ENCODE peak calls at places on chromosomes 12 and 14, in nine cellular contexts. K is right cardiac atrium; W is CD4-positive, alpha-beta T cell; A is uterus; X is H7; R is Panc1; H is upper lobe of right lung; P is lung; Q is MG63. L is an unnamed sample.

GRCh38 chr12:49334681-49335080 is 2.3 kb downstream of the C1QL4 start:
- DNase-seq in K (no peak), W (no peak), A (no peak), X (peak; percentile 55), R (no peak), H (peak; percentile 61), P (no peak), Q (no peak), L (no peak)

GRCh38 chr14:54746019-54746418 is 156.6 kb downstream of the GCH1 start:
- DNase-seq in K (no peak), W (no peak), A (no peak), X (no peak), R (no peak), H (no peak), P (no peak), Q (no peak), L (no peak)

GRCh38 chr12:25997401-25997973 is 39.0 kb downstream of the RASSF8 start:
- DNase-seq in K (no peak), W (no peak), A (no peak), X (no peak), R (peak; percentile 82), H (no peak), P (no peak), Q (no peak), L (no peak)

GRCh38 chr14:89247457-89248122 is 169.4 kb downstream of the FOXN3 start:
- DNase-seq in K (no peak), W (no peak), A (no peak), X (no peak), R (no peak), H (no peak), P (no peak), Q (no peak), L (no peak)

GRCh38 chr12:50033317-50033679 is 8.0 kb upstream of the RACGAP1 start:
- DNase-seq in K (no peak), W (no peak), A (no peak), X (no peak), R (no peak), H (no peak), P (no peak), Q (no peak), L (no peak)

GRCh38 chr14:65069874-65070709 is 32.2 kb downstream of the MAX start:
- DNase-seq in K (no peak), W (no peak), A (no peak), X (no peak), R (no peak), H (peak; percentile 71), P (peak; percentile 33), Q (no peak), L (no peak)

GRCh38 chr12:100553851-100554404 is 19.6 kb upstream of the GAS2L3 start:
- DNase-seq in K (no peak), W (no peak), A (no peak), X (no peak), R (no peak), H (no peak), P (no peak), Q (no peak), L (no peak)

GRCh38 chr14:101255765-101256125 is 305.6 kb upstream of the DIO3 start:
- DNase-seq in K (no peak), W (no peak), A (no peak), X (no peak), R (no peak), H (no peak), P (no peak), Q (no peak), L (no peak)

GRCh38 chr14:52992236-52992635 is 41.4 kb upstream of the FERMT2 start:
- DNase-seq in K (no peak), W (no peak), A (no peak), X (no peak), R (no peak), H (no peak), P (no peak), Q (no peak), L (no peak)

GRCh38 chr14:99273025-99273723 is 1.2 kb upstream of the BCL11B start:
- DNase-seq in K (no peak), W (no peak), A (no peak), X (peak; percentile 84), R (no peak), H (no peak), P (no peak), Q (no peak), L (no peak)

GRCh38 chr14:99276482-99276881 is 4.5 kb upstream of the BCL11B start:
- DNase-seq in K (no peak), W (no peak), A (no peak), X (no peak), R (no peak), H (no peak), P (no peak), Q (no peak), L (no peak)

GRCh38 chr14:99274346-99275221 is 2.6 kb upstream of the BCL11B start:
- DNase-seq in K (peak; percentile 76), W (no peak), A (no peak), X (peak; percentile 94), R (no peak), H (no peak), P (no peak), Q (peak; percentile 81), L (no peak)

GRCh38 chr14:99273724-99274345 is 1.8 kb upstream of the BCL11B start:
- DNase-seq in K (no peak), W (no peak), A (no peak), X (peak; percentile 70), R (no peak), H (no peak), P (no peak), Q (no peak), L (no peak)

GRCh38 chr14:99275222-99275584 is 3.2 kb upstream of the BCL11B start:
- DNase-seq in K (no peak), W (no peak), A (no peak), X (no peak), R (no peak), H (no peak), P (no peak), Q (no peak), L (no peak)
- H3K27me3 ChIP-seq in K (no peaks in the 10 kb centered on the region), W (no peaks in the 10 kb centered on the region), A (peaks cover 13% of the 10 kb centered on the region), X (no peaks in the 10 kb centered on the region), R (peaks cover 16% of the 10 kb centered on the region), H (peaks cover 54% of the 10 kb centered on the region), P (peaks cover 14% of the 10 kb centered on the region), Q (peaks cover 18% of the 10 kb centered on the region), L (peaks cover under 1% of the 10 kb centered on the region)

GRCh38 chr14:105864651-105865265 is 338.4 kb downstream of the TMEM121 start:
- DNase-seq in K (no peak), W (no peak), A (peak; percentile 7), X (peak; percentile 31), R (no peak), H (no peak), P (no peak), Q (no peak), L (no peak)
- H3K27me3 ChIP-seq in K (no peaks in the 10 kb centered on the region), W (peaks cover 8% of the 10 kb centered on the region), A (no peaks in the 10 kb centered on the region), X (no peaks in the 10 kb centered on the region), R (no peaks in the 10 kb centered on the region), H (peaks cover 19% of the 10 kb centered on the region), P (no peaks in the 10 kb centered on the region), Q (no peaks in the 10 kb centered on the region), L (no peaks in the 10 kb centered on the region)

DNA sequence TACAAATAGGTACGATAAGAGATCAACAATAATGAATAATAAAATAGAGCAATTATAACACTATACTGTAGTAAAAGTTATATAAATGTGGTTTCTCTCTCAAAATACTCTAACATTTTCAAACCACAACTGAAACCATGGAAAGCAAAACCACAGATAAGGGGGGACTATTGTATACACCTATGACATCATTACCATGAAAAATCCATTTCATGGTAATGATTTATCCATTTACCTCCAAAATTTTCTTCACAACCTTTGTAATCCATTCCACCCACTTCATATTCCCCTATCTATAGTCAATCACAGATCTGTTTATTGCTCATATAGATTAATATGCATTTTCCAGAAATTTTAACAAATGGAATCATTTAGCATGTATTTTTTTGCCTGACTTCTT is 163.9 kb upstream of the G2E3 start:
- DNase-seq in K (no peak), W (no peak), A (no peak), X (no peak), R (no peak), H (no peak), P (no peak), Q (no peak), L (no peak)
- H3K27me3 ChIP-seq in K (no peaks in the 10 kb centered on the region), W (no peaks in the 10 kb centered on the region), A (no peaks in the 10 kb centered on the region), X (no peaks in the 10 kb centered on the region), R (no peaks in the 10 kb centered on the region), H (no peaks in the 10 kb centered on the region), P (no peaks in the 10 kb centered on the region), Q (no peaks in the 10 kb centered on the region), L (no peaks in the 10 kb centered on the region)

DNA sequence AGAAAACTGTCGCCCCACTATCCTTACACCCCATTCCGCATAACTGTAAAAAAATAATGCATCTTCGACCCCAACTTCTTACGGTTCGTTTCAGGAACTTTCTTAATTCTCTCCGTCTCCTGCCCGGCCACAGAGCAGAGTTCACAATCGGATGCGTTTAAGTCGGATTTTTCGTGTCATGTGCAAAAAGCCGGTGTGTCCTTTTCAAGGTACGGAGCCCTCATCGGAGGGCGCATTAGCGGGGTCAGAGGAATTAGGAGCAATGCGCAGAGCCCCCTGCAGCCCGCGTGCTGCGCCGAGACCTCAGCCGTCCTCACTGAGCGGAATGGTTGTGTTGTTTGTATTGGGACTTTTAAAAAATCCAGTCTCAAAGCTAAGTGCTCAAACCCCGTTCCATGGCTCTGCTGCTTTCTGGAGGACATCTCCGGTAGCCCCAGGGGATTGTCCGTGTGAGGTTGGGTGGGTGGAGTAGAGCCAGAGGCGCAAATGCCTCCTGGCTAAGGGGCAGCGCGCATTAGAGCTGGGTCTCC is 3.8 kb upstream of the GSC start:
- DNase-seq in K (no peak), W (no peak), A (no peak), X (peak; percentile 70), R (no peak), H (no peak), P (no peak), Q (no peak), L (no peak)
- H3K27me3 ChIP-seq in K (peaks cover 4% of the 10 kb centered on the region), W (peaks cover 94% of the 10 kb centered on the region), A (peaks cover 3% of the 10 kb centered on the region), X (peaks cover 85% of the 10 kb centered on the region), R (peaks cover 6% of the 10 kb centered on the region), H (peaks cover 96% of the 10 kb centered on the region), P (peaks cover 7% of the 10 kb centered on the region), Q (no peaks in the 10 kb centered on the region), L (peaks cover 29% of the 10 kb centered on the region)

DNA sequence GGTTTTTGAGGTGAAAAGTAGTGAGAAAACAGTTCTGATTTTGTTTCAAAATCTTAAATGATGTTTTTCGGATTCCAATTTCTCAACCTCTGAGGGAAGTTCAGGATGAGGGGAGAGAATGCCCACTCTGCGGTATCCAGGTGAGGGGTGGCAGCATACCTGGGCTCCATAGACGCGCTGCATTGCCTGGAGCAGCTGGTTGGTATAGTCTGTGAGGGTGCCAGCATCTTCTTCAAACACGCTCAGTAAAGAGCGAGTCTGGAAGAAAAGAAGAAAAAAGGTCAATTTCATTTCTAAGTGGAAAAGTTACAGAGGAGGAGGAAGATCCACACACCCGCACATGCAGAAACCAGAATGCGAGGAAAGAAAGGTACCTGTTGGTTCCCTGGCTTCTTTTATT is 7.0 kb downstream of the APPL2 start:
- DNase-seq in K (no peak), W (no peak), A (no peak), X (no peak), R (no peak), H (no peak), P (no peak), Q (no peak), L (no peak)
- H3K27me3 ChIP-seq in K (no peaks in the 10 kb centered on the region), W (no peaks in the 10 kb centered on the region), A (no peaks in the 10 kb centered on the region), X (no peaks in the 10 kb centered on the region), R (no peaks in the 10 kb centered on the region), H (no peaks in the 10 kb centered on the region), P (no peaks in the 10 kb centered on the region), Q (no peaks in the 10 kb centered on the region), L (no peaks in the 10 kb centered on the region)